ENCODE peak calls at places on chromosomes 3 and 15, in four cellular contexts. E is astrocyte of the cerebellum, S is DND-41, R is heart left ventricle. U is an unnamed sample.

GRCh38 chr3:89851974-89852621 is 744.7 kb downstream of the EPHA3 start:
- DNase-seq in E (peak), S (peak), R (peak), U (no peak)

GRCh38 chr3:195810455-195810845 is 1.3 kb downstream of the MUC4 start:
- DNase-seq in E (no peak), S (no peak), R (no peak), U (no peak)

GRCh38 chr3:151096697-151097096 is 11.2 kb downstream of the MED12L start:
- DNase-seq in E (no peak), S (no peak), R (no peak), U (no peak)

GRCh38 chr3:145251311-145251710 is 909.7 kb downstream of the PLOD2 start:
- DNase-seq in E (no peak), S (no peak), R (no peak), U (no peak)

GRCh38 chr15:79682285-79682684 is 214.5 kb downstream of the MTHFS start:
- DNase-seq in E (peak), S (no peak), R (peak), U (peak)

GRCh38 chr3:2770451-2770850 is 339.7 kb downstream of the IL5RA start:
- DNase-seq in E (no peak), S (no peak), R (no peak), U (no peak)

GRCh38 chr3:178520436-178520835 is 15.8 kb upstream of the KCNMB2 start:
- DNase-seq in E (no peak), S (no peak), R (no peak), U (no peak)

GRCh38 chr3:173553635-173554280 is 156.2 kb downstream of the NLGN1 start:
- DNase-seq in E (peak), S (no peak), R (no peak), U (peak)

GRCh38 chr3:178777718-178778411 is 241.6 kb downstream of the KCNMB2 start:
- DNase-seq in E (no peak), S (no peak), R (no peak), U (peak)

GRCh38 chr15:64740361-64741170 is 34.8 kb downstream of the RBPMS2 start:
- DNase-seq in E (no peak), S (no peak), R (peak), U (no peak)

DNA sequence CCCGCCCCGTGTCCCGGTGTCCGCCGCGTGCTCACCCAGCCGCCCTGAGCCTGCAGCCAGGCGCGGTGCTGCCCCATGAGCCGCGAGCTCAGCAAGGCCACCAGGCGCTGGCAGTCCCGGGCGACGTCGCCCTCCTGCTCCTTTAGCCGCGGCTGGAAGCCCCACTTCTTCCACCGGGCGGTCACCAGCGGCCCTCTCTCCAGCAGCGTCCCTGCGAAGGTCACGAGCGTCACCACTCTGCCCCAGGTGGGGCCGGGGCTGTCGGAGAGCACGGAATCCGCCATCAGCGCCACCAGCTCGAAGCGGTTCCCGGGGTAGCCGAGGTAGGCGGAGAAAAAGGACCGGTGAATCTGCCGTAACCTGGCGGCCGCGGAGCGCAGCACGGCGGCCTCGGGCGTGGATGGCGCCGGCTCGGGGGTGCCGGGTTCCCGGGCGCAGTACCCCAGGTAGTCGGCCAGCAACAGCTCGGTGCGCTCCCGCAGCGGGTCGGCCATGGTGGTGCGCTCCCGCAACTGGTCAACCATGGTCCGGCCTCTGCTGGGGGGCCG is 298 bp downstream of the BCL2L10 start:
- DNase-seq in E (no peak), S (no peak), R (no peak), U (no peak)
- TF ChIP-seq CTCF in E (peak), S (no peak), R (no peak), U (no peak)

GRCh38 chr3:51943451-51944391 is 1.6 kb downstream of the PARP3 start:
- DNase-seq in E (no peak), S (no peak), R (no peak), U (no peak)
- H3K4me3 ChIP-seq in E (no peak), S (peak), R (peak), U (no peak)

GRCh38 chr3:183529717-183530116 is 25.8 kb downstream of the KLHL6 start:
- DNase-seq in E (no peak), S (no peak), R (no peak), U (no peak)

GRCh38 chr3:183536238-183536880 is 19.1 kb downstream of the KLHL6 start:
- DNase-seq in E (no peak), S (no peak), R (no peak), U (no peak)

GRCh38 chr3:183534249-183534648 is 21.3 kb downstream of the KLHL6 start:
- DNase-seq in E (no peak), S (no peak), R (no peak), U (no peak)

GRCh38 chr3:183533410-183534132 is 21.9 kb downstream of the KLHL6 start:
- DNase-seq in E (no peak), S (no peak), R (no peak), U (no peak)

GRCh38 chr3:183532620-183533409 is 22.7 kb downstream of the KLHL6 start:
- DNase-seq in E (no peak), S (no peak), R (no peak), U (no peak)
- TF ChIP-seq CTCF in E (no peak), S (no peak), R (no peak), U (no peak)

DNA sequence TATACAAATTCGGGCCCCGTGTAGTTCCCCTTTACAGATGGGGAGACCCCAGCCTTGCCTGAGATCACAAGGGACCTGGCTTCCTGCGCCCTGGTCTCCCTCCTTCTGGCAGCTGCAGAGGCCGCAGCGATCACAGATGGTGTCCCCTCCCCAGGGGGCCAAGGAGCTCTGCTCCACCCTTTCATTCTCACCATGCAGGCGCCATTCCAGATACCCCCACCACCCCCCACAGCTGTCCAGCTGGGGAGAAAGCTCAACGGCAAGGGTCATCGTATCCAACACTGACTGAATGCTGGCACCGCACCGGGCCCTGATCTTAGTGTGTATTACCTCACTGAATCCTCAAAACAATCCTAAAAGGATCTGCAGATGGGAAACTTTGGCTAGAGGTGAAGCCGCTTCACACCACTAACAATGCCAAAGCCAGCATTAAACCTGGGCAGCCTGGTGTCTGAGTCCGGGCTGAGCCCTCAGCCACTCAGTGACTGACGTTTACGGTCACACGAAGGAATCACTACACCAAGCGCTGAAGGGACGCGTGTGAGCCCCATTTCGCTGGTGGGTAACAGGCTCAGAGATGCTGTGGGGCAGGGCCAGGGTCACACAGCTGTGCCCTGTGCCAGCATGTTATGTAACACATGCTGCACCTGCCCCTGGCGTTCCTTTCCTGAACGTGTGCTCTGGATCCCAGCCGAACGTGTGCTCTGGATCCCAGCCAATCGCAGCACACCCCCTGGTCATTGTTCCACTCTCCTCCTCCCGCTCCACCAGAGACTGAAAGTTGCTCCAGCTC is 51.9 kb downstream of the IQSEC1 start:
- DNase-seq in E (no peak), S (no peak), R (no peak), U (no peak)
- H3K4me3 ChIP-seq in E (peak), S (no peak), R (peak), U (no peak)

DNA sequence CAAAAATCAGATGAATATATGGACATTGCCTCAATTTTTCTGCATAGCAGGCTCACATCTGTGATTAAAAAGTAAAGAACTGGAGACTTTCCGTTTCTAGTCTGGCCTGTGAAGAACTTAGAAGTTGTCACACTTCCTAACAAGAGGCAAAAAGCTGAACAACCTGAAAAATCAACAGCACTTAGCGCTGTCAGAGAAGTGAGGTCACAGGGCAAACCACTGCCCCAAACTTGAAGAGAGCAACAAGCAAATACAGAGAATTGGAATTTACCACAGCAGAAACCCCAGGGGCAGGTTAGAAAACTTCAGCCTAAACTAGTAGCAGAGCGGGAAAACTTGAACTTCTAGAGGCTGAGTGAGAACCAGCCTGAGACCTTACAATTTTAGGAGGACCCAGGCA is 38.9 kb downstream of the CCDC54 start:
- DNase-seq in E (no peak), S (no peak), R (no peak), U (no peak)
- TF ChIP-seq CTCF in E (no peak), S (no peak), R (no peak), U (no peak)

DNA sequence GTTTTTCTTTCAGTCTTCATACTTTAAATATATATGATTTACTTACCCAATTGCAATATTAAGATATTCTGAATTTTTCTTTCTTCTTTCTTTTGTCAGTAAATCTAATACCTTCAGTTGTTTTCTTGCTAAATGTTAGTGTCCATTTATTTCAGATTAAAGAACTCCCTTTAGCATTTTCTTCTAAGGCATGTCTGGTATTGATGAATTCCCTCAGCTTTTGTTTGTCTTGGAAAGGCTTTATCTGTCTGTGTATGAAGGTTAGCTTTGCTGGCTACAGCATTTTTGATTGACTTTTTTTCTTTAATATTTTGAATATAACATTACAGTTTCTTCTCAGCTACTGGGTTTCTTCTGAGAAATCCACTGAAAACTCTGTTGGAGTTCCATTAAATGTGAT is 64.0 kb upstream of the PLSCR4 start:
- DNase-seq in E (no peak), S (no peak), R (no peak), U (no peak)
- H3K4me3 ChIP-seq in E (no peak), S (no peak), R (no peak), U (no peak)

GRCh38 chr3:8847317-8847716 is 77.9 kb upstream of the OXTR start:
- DNase-seq in E (no peak), S (no peak), R (no peak), U (no peak)
- TF ChIP-seq CTCF in E (no peak), S (no peak), R (no peak), U (no peak)

DNA sequence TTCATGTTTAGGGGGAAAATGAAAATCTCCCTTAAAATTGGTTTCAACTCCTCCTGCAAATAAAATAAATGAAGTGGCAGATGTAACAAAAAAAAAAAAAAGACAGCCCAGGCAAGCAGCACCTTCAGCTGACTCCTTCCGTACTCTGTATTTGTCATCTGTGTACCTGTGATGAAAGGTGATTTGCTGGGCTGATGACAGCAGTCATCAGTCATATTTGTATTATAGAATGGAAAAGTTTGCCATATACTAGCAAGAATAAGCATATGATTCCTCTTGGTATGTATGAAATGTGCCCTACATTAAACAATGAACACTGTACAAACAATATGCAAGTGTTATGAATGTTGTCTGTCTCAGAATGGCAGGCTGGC is 44.1 kb upstream of the WWTR1 start:
- DNase-seq in E (no peak), S (no peak), R (no peak), U (no peak)
- H3K4me3 ChIP-seq in E (no peak), S (no peak), R (no peak), U (no peak)

GRCh38 chr3:100737334-100737733 is 28.0 kb downstream of the TFG start:
- DNase-seq in E (peak), S (no peak), R (no peak), U (no peak)
- TF ChIP-seq CTCF in E (peak), S (peak), R (peak), U (peak)

DNA sequence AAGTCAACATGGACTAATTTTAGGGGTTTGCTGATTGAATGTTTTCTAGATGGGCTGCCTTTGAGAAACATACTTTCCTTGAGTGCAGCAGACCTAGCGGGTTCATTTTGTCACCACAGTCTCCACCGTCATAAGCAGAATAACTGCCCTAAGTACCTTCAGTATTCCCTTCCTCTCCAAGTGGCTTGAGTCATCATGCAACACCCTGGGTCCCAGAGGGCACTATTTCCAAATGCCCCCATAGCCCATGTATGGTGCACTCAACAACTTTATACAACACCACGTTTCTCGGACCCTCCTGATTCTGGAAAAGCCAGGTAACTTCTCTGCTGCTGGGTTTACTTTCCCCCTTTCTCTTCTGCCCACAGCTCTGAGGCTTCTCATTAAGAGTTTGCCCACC is 151.3 kb upstream of the STRIT1 start:
- DNase-seq in E (no peak), S (no peak), R (no peak), U (no peak)
- H3K4me3 ChIP-seq in E (no peak), S (no peak), R (no peak), U (no peak)